ENCODE peak calls at places on chromosomes 4 and X, in five cellular contexts. One of them, this sample, is unnamed.

GRCh38 chr4:154560824-154561231 is 2.0 kb upstream of the FGB start:
- DNase-seq in ascending aorta: no peak
- DNase-seq in colonic mucosa: no peak
- DNase-seq in RWPE2: peak; percentile 62
- DNase-seq in uterus: no peak
- DNase-seq in this sample: no peak

GRCh38 chr4:70734168-70734954 is 12.6 kb downstream of the RUFY3 start:
- DNase-seq in ascending aorta: no peak
- DNase-seq in colonic mucosa: peak; percentile 41
- DNase-seq in RWPE2: no peak
- DNase-seq in uterus: no peak
- DNase-seq in this sample: no peak

GRCh38 chrX:151962034-151962433 is 12.4 kb downstream of the GABRE start:
- DNase-seq in ascending aorta: no peak
- DNase-seq in colonic mucosa: no peak
- DNase-seq in RWPE2: no peak
- DNase-seq in uterus: no peak
- DNase-seq in this sample: no peak

GRCh38 chrX:17922303-17922702 is 61.2 kb upstream of the RAI2 start:
- DNase-seq in ascending aorta: no peak
- DNase-seq in colonic mucosa: peak; percentile 23
- DNase-seq in RWPE2: no peak
- DNase-seq in uterus: no peak
- DNase-seq in this sample: no peak

GRCh38 chr4:101153653-101154052 is 193.7 kb downstream of the PPP3CA start:
- DNase-seq in ascending aorta: no peak
- DNase-seq in colonic mucosa: no peak
- DNase-seq in RWPE2: no peak
- DNase-seq in uterus: no peak
- DNase-seq in this sample: no peak

GRCh38 chr4:110124721-110125120 is 73.7 kb downstream of the ELOVL6 start:
- DNase-seq in ascending aorta: no peak
- DNase-seq in colonic mucosa: no peak
- DNase-seq in RWPE2: no peak
- DNase-seq in uterus: no peak
- DNase-seq in this sample: no peak

GRCh38 chrX:31293409-31293808 is 221.6 kb upstream of the FTHL17 start:
- DNase-seq in ascending aorta: no peak
- DNase-seq in colonic mucosa: no peak
- DNase-seq in RWPE2: no peak
- DNase-seq in uterus: no peak
- DNase-seq in this sample: no peak

GRCh38 chr4:65083076-65083475 is 587.2 kb downstream of the EPHA5 start:
- DNase-seq in ascending aorta: no peak
- DNase-seq in colonic mucosa: no peak
- DNase-seq in RWPE2: no peak
- DNase-seq in uterus: no peak
- DNase-seq in this sample: no peak

GRCh38 chr4:165537028-165537648 is 158.3 kb downstream of the CPE start:
- DNase-seq in ascending aorta: no peak
- DNase-seq in colonic mucosa: no peak
- DNase-seq in RWPE2: no peak
- DNase-seq in uterus: no peak
- DNase-seq in this sample: no peak

GRCh38 chr4:3248811-3249661 is at the start of gene MSANTD1:
- DNase-seq in ascending aorta: no peak
- DNase-seq in colonic mucosa: no peak
- DNase-seq in RWPE2: peak; percentile 59
- DNase-seq in uterus: no peak
- DNase-seq in this sample: no peak

GRCh38 chrX:105463483-105463882 is 243.0 kb upstream of the TEX13A start:
- DNase-seq in ascending aorta: no peak
- DNase-seq in colonic mucosa: no peak
- DNase-seq in RWPE2: no peak
- DNase-seq in uterus: no peak
- DNase-seq in this sample: no peak

GRCh38 chrX:85851418-85851817 is 195.9 kb downstream of the CHM start:
- DNase-seq in ascending aorta: no peak
- DNase-seq in colonic mucosa: peak; percentile 25
- DNase-seq in RWPE2: no peak
- DNase-seq in uterus: no peak
- DNase-seq in this sample: no peak

GRCh38 chrX:108699368-108699767 is 37.0 kb downstream of the IRS4 start:
- DNase-seq in ascending aorta: no peak
- DNase-seq in colonic mucosa: no peak
- DNase-seq in RWPE2: no peak
- DNase-seq in uterus: no peak
- DNase-seq in this sample: no peak

GRCh38 chrX:141902366-141902765 is 1.3 kb upstream of the MAGEC1 start:
- DNase-seq in ascending aorta: no peak
- DNase-seq in colonic mucosa: no peak
- DNase-seq in RWPE2: no peak
- DNase-seq in uterus: no peak
- DNase-seq in this sample: no peak

GRCh38 chr4:74364649-74365491 is at the start of gene EREG:
- DNase-seq in ascending aorta: no peak
- DNase-seq in colonic mucosa: peak; percentile 42
- DNase-seq in RWPE2: peak; percentile 77
- DNase-seq in uterus: no peak
- DNase-seq in this sample: no peak

GRCh38 chr4:145933134-145933533 is 5.5 kb downstream of the ZNF827 start:
- DNase-seq in ascending aorta: no peak
- DNase-seq in colonic mucosa: no peak
- DNase-seq in RWPE2: no peak
- DNase-seq in uterus: no peak
- DNase-seq in this sample: no peak

GRCh38 chrX:85309717-85310116 is 65.9 kb downstream of the ZNF711 start:
- DNase-seq in ascending aorta: no peak
- DNase-seq in colonic mucosa: no peak
- DNase-seq in RWPE2: no peak
- DNase-seq in uterus: no peak
- DNase-seq in this sample: no peak

GRCh38 chrX:53031380-53031779 is 17.2 kb upstream of the GPR173 start:
- DNase-seq in ascending aorta: no peak
- DNase-seq in colonic mucosa: no peak
- DNase-seq in RWPE2: no peak
- DNase-seq in uterus: no peak
- DNase-seq in this sample: no peak

DNA sequence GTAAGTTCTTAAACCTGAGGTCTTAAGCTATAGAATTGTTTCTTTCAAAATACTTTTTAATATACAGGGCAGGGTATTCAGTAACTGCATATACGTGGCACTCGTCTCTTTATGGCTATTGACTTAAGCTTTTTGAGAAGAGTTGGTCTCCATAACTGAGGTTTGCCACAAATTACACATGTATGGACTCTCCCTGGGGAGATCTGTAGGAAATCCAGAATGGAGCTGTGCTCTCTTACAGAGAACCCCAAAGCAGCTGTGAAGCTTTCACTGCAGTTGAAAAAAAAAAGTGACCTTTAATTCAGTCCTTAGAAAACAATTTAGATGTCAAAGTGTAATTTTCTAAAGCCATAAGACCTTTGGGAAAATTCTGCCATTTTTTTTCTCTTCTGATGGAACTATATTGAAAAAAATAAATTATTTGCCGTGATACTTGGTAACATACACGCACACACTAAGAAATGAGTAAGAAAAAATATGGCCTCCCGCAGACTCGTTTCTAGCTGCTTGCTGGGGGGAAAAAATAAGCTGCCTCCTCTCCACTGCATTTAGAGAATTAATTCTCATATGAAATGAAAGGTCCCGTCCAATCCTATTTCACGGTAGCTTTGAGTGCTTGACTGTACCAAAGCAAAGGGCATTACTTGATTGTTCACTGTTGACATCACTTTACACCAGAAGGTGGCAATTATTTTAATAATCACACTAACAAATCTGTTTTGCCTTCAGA is 159.4 kb upstream of the TENM3 start:
- DNase-seq in ascending aorta: no peak
- DNase-seq in colonic mucosa: no peak
- DNase-seq in RWPE2: no peak
- DNase-seq in uterus: no peak
- DNase-seq in this sample: no peak
- H3K4me3 ChIP-seq in ascending aorta: no peak overlapping the region
- H3K4me3 ChIP-seq in colonic mucosa: no peak overlapping the region
- H3K4me3 ChIP-seq in RWPE2: no peak overlapping the region
- H3K4me3 ChIP-seq in uterus: no peak overlapping the region
- H3K4me3 ChIP-seq in this sample: no peak overlapping the region

GRCh38 chr4:1488357-1488756 is 82.1 kb upstream of the NKX1-1 start:
- DNase-seq in ascending aorta: no peak
- DNase-seq in colonic mucosa: no peak
- DNase-seq in RWPE2: no peak
- DNase-seq in uterus: no peak
- DNase-seq in this sample: no peak

GRCh38 chr4:1488831-1489638 is 82.8 kb upstream of the NKX1-1 start:
- DNase-seq in ascending aorta: no peak
- DNase-seq in colonic mucosa: no peak
- DNase-seq in RWPE2: peak; percentile 52
- DNase-seq in uterus: no peak
- DNase-seq in this sample: no peak

GRCh38 chr4:1487761-1488160 is 81.5 kb upstream of the NKX1-1 start:
- DNase-seq in ascending aorta: no peak
- DNase-seq in colonic mucosa: no peak
- DNase-seq in RWPE2: no peak
- DNase-seq in uterus: no peak
- DNase-seq in this sample: no peak

GRCh38 chr4:1487106-1487505 is 80.9 kb upstream of the NKX1-1 start:
- DNase-seq in ascending aorta: no peak
- DNase-seq in colonic mucosa: no peak
- DNase-seq in RWPE2: no peak
- DNase-seq in uterus: no peak
- DNase-seq in this sample: no peak

DNA sequence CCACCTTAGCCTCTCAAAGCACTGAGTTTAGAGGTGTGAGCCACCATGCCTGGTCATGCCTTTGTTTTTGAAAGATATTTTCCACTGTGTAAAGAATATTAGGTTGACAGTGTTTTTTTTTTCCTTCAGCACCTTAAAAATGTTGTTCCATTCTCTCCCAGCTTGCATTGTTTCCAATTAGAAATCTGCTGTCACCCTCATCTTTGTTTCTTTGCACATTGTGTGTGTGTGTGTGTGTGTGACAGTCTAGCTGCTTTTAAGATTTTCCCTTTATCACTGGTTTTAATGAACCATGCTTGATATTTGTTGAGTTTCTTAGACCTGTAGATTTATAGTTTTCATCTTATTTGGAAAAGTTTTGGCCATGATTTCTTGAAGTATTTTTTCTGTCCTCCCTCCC is 79.0 kb upstream of the NKX1-1 start:
- DNase-seq in ascending aorta: no peak
- DNase-seq in colonic mucosa: no peak
- DNase-seq in RWPE2: no peak
- DNase-seq in uterus: no peak
- DNase-seq in this sample: no peak
- H3K9me3 ChIP-seq in ascending aorta: peaks cover 2% of the 10 kb centered on the region
- H3K9me3 ChIP-seq in colonic mucosa: no peaks in the 10 kb centered on the region
- H3K9me3 ChIP-seq in RWPE2: peaks cover 12% of the 10 kb centered on the region
- H3K9me3 ChIP-seq in uterus: peaks cover 3% of the 10 kb centered on the region
- H3K9me3 ChIP-seq in this sample: peaks cover 3% of the 10 kb centered on the region

DNA sequence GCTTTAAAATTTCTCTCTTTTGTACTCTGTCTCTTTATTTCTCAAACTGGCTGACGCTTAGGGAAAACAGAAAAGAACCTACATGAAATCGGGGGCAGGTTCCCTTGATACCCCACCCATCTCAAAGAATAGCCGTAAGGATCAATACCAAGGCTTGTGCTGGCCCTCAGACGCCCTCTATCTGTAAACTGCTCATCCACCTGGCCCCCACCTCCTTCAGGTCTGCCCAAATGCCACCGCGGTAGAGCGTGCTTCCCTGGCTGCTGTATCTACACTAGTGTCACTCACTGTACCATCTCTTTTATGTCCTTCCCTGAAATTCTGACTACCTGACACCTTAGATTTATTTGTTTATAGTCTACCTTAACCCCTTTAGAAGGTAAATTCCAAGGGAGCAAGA is 62.8 kb downstream of the SMIM20 start:
- DNase-seq in ascending aorta: no peak
- DNase-seq in colonic mucosa: no peak
- DNase-seq in RWPE2: no peak
- DNase-seq in uterus: no peak
- DNase-seq in this sample: no peak
- TF ChIP-seq CTCF in ascending aorta: no peak
- TF ChIP-seq CTCF in colonic mucosa: no peak
- TF ChIP-seq CTCF in RWPE2: no peak
- TF ChIP-seq CTCF in uterus: no peak
- TF ChIP-seq CTCF in this sample: no peak

GRCh38 chr4:8198906-8199593 is at the start of gene SH3TC1:
- DNase-seq in ascending aorta: peak; percentile 92
- DNase-seq in colonic mucosa: peak; percentile 94
- DNase-seq in RWPE2: peak; percentile 93
- DNase-seq in uterus: peak; percentile 66
- DNase-seq in this sample: peak; percentile 91
- H3K4me3 ChIP-seq in ascending aorta: peak within 1 kb of the TSS; percentile 59
- H3K4me3 ChIP-seq in colonic mucosa: peak within 1 kb of the TSS; percentile 38
- H3K4me3 ChIP-seq in RWPE2: peak within 1 kb of the TSS; percentile 79
- H3K4me3 ChIP-seq in uterus: peak within 1 kb of the TSS; percentile 24
- H3K4me3 ChIP-seq in this sample: peak within 1 kb of the TSS; percentile 48

GRCh38 chr4:55409468-55410171 is 13.9 kb downstream of the TMEM165 start:
- DNase-seq in ascending aorta: peak; percentile 71
- DNase-seq in colonic mucosa: no peak
- DNase-seq in RWPE2: no peak
- DNase-seq in uterus: no peak
- DNase-seq in this sample: no peak
- H3K9me3 ChIP-seq in ascending aorta: no peaks in the 10 kb centered on the region
- H3K9me3 ChIP-seq in colonic mucosa: no peaks in the 10 kb centered on the region
- H3K9me3 ChIP-seq in RWPE2: no peaks in the 10 kb centered on the region
- H3K9me3 ChIP-seq in uterus: no peaks in the 10 kb centered on the region
- H3K9me3 ChIP-seq in this sample: no peaks in the 10 kb centered on the region